ENCODE peak calls at places on chromosomes 6 and 20, in eight cellular contexts. R, Q, G, W, B, V, O and N are unnamed samples.

GRCh38 chr20:23293689-23294088 is 56.9 kb upstream of the NXT1 start:
- DNase-seq in W (peak; percentile 28), R (peak; percentile 36), O (no peak), G (no peak), V (no peak), B (no peak), Q (no peak), N (no peak)

GRCh38 chr6:37679539-37680476 is 17.9 kb downstream of the MDGA1 start:
- DNase-seq in W (no peak), V (no peak), O (no peak), R (no peak), B (no peak), Q (no peak), G (no peak), N (no peak)

GRCh38 chr6:108622601-108623335 is 62.1 kb downstream of the FOXO3 start:
- DNase-seq in B (no peak), W (peak; percentile 69), O (no peak), G (no peak), V (peak; percentile 61), Q (no peak), R (no peak), N (no peak)

GRCh38 chr6:6717953-6718352 is 129.4 kb downstream of the LY86 start:
- DNase-seq in W (peak; percentile 56), R (no peak), G (no peak), O (no peak), B (no peak), V (no peak), Q (no peak), N (no peak)

GRCh38 chr6:20441236-20441635 is 39.6 kb downstream of the E2F3 start:
- DNase-seq in O (no peak), B (no peak), R (no peak), G (no peak), Q (no peak), V (no peak), W (no peak), N (no peak)

GRCh38 chr20:39874049-39874893 is 814.8 kb downstream of the MAFB start:
- DNase-seq in O (peak; percentile 53), R (peak; percentile 79), V (peak; percentile 59), W (peak; percentile 76), G (peak; percentile 70), B (no peak), Q (no peak), N (no peak)

GRCh38 chr6:168188974-168189678 is 110.1 kb upstream of the FRMD1 start:
- DNase-seq in Q (no peak), W (no peak), B (no peak), R (no peak), V (no peak), O (no peak), G (no peak), N (no peak)

GRCh38 chr20:31894980-31895675 is 24.7 kb downstream of the TTLL9 start:
- DNase-seq in B (no peak), O (no peak), Q (no peak), G (no peak), R (peak; percentile 76), W (peak; percentile 74), V (peak; percentile 56), N (no peak)

GRCh38 chr6:147793871-147794643 is 285.6 kb downstream of the SAMD5 start:
- DNase-seq in O (no peak), Q (no peak), G (no peak), V (no peak), B (no peak), W (no peak), R (no peak), N (no peak)

GRCh38 chr6:93069856-93070255 is 349.5 kb downstream of the EPHA7 start:
- DNase-seq in V (no peak), O (no peak), B (no peak), W (no peak), Q (no peak), R (no peak), G (no peak), N (no peak)

GRCh38 chr6:116444575-116444974 is 16.6 kb upstream of the CALHM6 start:
- DNase-seq in R (no peak), W (no peak), Q (no peak), G (no peak), V (no peak), B (no peak), O (no peak), N (no peak)

GRCh38 chr6:3228791-3229565 is 1.5 kb upstream of the TUBB2B start:
- DNase-seq in V (no peak), O (no peak), B (no peak), R (no peak), Q (no peak), W (no peak), G (no peak), N (peak; percentile 55)

GRCh38 chr6:21500314-21500713 is 93.2 kb upstream of the SOX4 start:
- DNase-seq in B (no peak), R (no peak), O (no peak), W (peak; percentile 40), G (no peak), Q (no peak), V (no peak), N (no peak)

GRCh38 chr6:42960243-42961019 is at the start of gene GNMT:
- DNase-seq in Q (peak; percentile 22), O (peak; percentile 94), G (peak; percentile 87), W (peak; percentile 94), R (peak; percentile 48), V (peak; percentile 88), B (no peak), N (peak; percentile 34)

GRCh38 chr6:158061361-158061708 is 79.7 kb downstream of the SYNJ2 start:
- DNase-seq in R (no peak), G (no peak), Q (no peak), W (no peak), O (no peak), B (no peak), V (no peak), N (no peak)
- H3K27ac ChIP-seq in R (peak overlapping the region; percentile 68), G (no peak overlapping the region), Q (no peak overlapping the region), W (peak overlapping the region; percentile 75), O (peak overlapping the region; percentile 71), B (no peak overlapping the region), V (no peak overlapping the region), N (peak overlapping the region; percentile 38)

GRCh38 chr6:57193177-57193576 is 21.1 kb downstream of the BAG2 start:
- DNase-seq in V (no peak), R (no peak), B (no peak), Q (no peak), O (no peak), G (no peak), W (no peak), N (no peak)

GRCh38 chr6:57195457-57195856 is 23.3 kb downstream of the BAG2 start:
- DNase-seq in R (no peak), W (no peak), O (no peak), V (no peak), G (no peak), B (no peak), Q (no peak), N (no peak)

DNA sequence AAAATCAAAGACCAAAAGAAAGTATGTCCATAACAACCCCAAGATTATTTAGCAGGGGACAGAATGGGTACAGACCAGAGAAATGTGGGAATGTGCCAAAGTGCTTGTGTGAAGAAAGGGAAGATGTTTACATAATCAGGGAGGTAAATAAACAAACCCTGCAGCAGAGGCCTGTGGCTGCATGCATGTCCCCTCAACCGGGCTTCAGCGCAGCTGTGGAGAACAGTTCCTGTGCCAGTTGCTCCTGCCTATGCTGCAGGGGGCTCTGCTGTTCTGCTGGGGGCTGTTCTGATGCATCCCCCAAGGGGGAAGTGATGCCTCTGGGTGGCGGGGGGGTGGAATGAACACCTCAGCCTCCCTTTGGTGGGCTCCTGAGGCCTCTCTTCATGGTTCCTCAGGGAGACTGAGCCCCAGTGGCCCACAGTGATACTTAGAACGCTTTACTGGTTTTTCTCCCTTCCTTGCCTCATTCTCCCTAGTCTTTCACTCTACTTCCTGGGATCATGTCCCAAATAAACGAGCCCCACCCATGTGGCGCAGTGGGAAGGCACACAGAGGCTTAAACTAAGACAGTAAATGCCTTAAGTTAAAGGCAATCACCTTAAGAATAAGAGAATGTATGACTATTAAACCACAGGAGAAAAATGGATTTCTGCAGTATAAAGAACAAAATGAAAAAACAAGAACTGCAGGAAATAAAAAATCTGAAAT is 23.0 kb downstream of the RAB23 start:
- DNase-seq in O (no peak), Q (no peak), W (no peak), G (no peak), V (no peak), B (no peak), R (no peak), N (no peak)
- H3K27ac ChIP-seq in O (no peak overlapping the region), Q (no peak overlapping the region), W (no peak overlapping the region), G (no peak overlapping the region), V (no peak overlapping the region), B (no peak overlapping the region), R (no peak overlapping the region), N (no peak overlapping the region)

GRCh38 chr20:50321797-50322480 is 131.3 kb downstream of the CEBPB start:
- DNase-seq in V (peak; percentile 80), G (no peak), O (no peak), B (no peak), Q (no peak), W (peak; percentile 29), R (no peak), N (no peak)
- H3K27ac ChIP-seq in V (peak overlapping the region; percentile 89), G (no peak overlapping the region), O (peak overlapping the region; percentile 61), B (no peak overlapping the region), Q (no peak overlapping the region), W (peak overlapping the region; percentile 71), R (no peak overlapping the region), N (no peak overlapping the region)

GRCh38 chr6:10531942-10532341 is 10.8 kb downstream of the GCNT2 start:
- DNase-seq in Q (no peak), B (no peak), G (no peak), O (no peak), R (no peak), W (no peak), V (no peak), N (no peak)

GRCh38 chr6:10526156-10526555 is 5.0 kb downstream of the GCNT2 start:
- DNase-seq in V (no peak), Q (no peak), B (no peak), W (no peak), R (no peak), O (no peak), G (no peak), N (no peak)

GRCh38 chr6:10529231-10529801 is 8.2 kb downstream of the GCNT2 start:
- DNase-seq in V (peak; percentile 53), R (no peak), G (no peak), B (no peak), W (peak; percentile 45), Q (no peak), O (no peak), N (no peak)

GRCh38 chr6:10531513-10531912 is 10.4 kb downstream of the GCNT2 start:
- DNase-seq in Q (no peak), R (no peak), V (no peak), O (no peak), W (no peak), G (no peak), B (no peak), N (no peak)

DNA sequence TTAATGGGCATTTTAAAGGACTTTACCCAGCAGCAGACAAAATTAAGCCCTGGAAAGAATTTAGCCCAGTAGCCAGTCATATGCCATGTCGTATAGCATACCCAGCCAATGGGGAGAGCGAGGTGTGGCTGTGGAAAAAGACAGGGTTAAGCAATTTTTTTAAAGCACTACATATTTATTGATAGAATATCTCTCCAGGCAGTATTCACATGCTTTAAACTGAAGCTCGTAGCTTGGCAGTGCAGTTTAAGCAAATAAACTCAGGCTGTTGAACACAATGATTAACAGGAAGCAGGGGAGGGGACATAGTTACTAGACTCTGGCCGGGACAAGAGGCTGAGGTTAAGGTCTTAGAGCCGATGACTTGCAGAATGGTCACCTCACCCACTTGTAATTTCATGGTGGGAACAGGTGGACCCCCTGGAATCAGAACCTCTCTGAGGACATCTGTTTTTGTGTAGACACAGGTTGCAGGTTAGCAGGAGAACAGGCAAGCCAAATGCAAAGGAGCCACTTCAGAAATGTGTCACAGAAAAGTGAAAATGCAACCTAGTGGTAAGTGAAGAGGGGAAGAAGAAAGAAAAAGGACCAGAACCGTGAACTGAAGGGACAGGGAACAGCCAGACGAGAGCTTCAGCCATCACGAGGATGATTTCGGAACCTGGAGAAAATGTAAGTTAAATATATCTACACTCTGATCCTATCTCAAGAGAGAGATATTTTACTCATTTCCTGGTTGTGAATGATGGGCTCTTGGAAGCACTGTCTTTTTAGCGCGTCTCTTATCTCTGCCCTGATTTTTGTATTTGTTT is 7.2 kb downstream of the GCNT2 start:
- DNase-seq in V (no peak), G (peak; percentile 33), R (no peak), O (no peak), W (peak; percentile 71), Q (no peak), B (no peak), N (no peak)
- H3K27ac ChIP-seq in V (peak overlapping the region; percentile 86), G (peak overlapping the region; percentile 78), R (peak overlapping the region; percentile 70), O (peak overlapping the region; percentile 24), W (peak overlapping the region; percentile 73), Q (no peak overlapping the region), B (peak overlapping the region; percentile 40), N (peak overlapping the region; percentile 69)